ENCODE peak calls at places on chromosomes 13 and 19, in four cellular contexts. J is lower lobe of right lung, F is MM.1S, R is activated B cell treated with CpG ODN at 0.5 μM for 24 hours. I is an unnamed sample.

GRCh38 chr13:32254416-32254815 is 60.7 kb downstream of the ZAR1L start:
- DNase-seq in R (no peak), F (no peak), J (no peak), I (no peak)

GRCh38 chr13:102586615-102587014 is 10.2 kb upstream of the TPP2 start:
- DNase-seq in F (no peak), J (no peak), R (no peak), I (no peak)

GRCh38 chr13:44396963-44397580 is 23.4 kb downstream of the SERP2 start:
- DNase-seq in F (no peak), J (peak; percentile 28), R (no peak), I (no peak)

GRCh38 chr19:46981296-46981695 is 38.3 kb upstream of the NPAS1 start:
- DNase-seq in J (no peak), F (no peak), R (no peak), I (no peak)

GRCh38 chr13:51769455-51770127 is 34.4 kb downstream of the DHRS12 start:
- DNase-seq in J (no peak), F (no peak), R (no peak), I (no peak)

GRCh38 chr13:113589961-113590339 is 5.4 kb downstream of the TFDP1 start:
- DNase-seq in J (peak; percentile 26), F (no peak), R (no peak), I (no peak)

GRCh38 chr13:90951663-90952062 is 395.8 kb upstream of the MIR17HG start:
- DNase-seq in R (no peak), J (no peak), F (no peak), I (no peak)

GRCh38 chr13:110266983-110267382 is 40.0 kb downstream of the COL4A1 start:
- DNase-seq in F (no peak), R (no peak), J (no peak), I (no peak)

GRCh38 chr13:57857945-57858344 is 226.4 kb downstream of the PCDH17 start:
- DNase-seq in F (no peak), J (no peak), R (no peak), I (no peak)

GRCh38 chr19:56660381-56661105 is 11.0 kb downstream of the ZNF835 start:
- DNase-seq in J (no peak), F (no peak), R (no peak), I (no peak)

GRCh38 chr13:99143904-99144303 is 56.8 kb upstream of the UBAC2 start:
- DNase-seq in J (no peak), F (no peak), R (no peak), I (no peak)

GRCh38 chr13:38713046-38713445 is 26.2 kb downstream of the FREM2 start:
- DNase-seq in R (no peak), F (no peak), J (no peak), I (no peak)

GRCh38 chr19:45779231-45780145 is 2.8 kb downstream of the DMPK start:
- DNase-seq in J (peak; percentile 90), F (peak; percentile 84), R (peak; percentile 84), I (peak; percentile 70)

GRCh38 chr13:73417012-73417615 is 358.3 kb downstream of the KLF5 start:
- DNase-seq in R (no peak), F (no peak), J (no peak), I (no peak)

GRCh38 chr19:39362682-39363657 is 20.7 kb downstream of the SAMD4B start:
- DNase-seq in J (no peak), R (no peak), F (no peak), I (no peak)

GRCh38 chr19:47069795-47070194 is 21.4 kb upstream of the TMEM160 start:
- DNase-seq in J (no peak), F (no peak), R (no peak), I (no peak)

GRCh38 chr13:48532473-48533206 is at the start of gene RCBTB2:
- DNase-seq in J (peak; percentile 99), F (peak; percentile 94), R (peak; percentile 98), I (peak; percentile 99)

GRCh38 chr19:47035127-47035494 is 13.3 kb downstream of the TMEM160 start:
- DNase-seq in F (no peak), J (no peak), R (no peak), I (no peak)

GRCh38 chr13:110155072-110155471 is 151.9 kb downstream of the COL4A1 start:
- DNase-seq in R (no peak), J (no peak), F (no peak), I (no peak)

GRCh38 chr13:110835721-110836599 is 78.9 kb downstream of the ANKRD10 start:
- DNase-seq in F (no peak), J (no peak), R (no peak), I (no peak)

GRCh38 chr19:10417598-10418280 is 2.6 kb upstream of the PDE4A start:
- DNase-seq in R (no peak), J (no peak), F (no peak), I (no peak)

GRCh38 chr19:14375055-14375581 is 6.1 kb upstream of the ADGRE5 start:
- DNase-seq in F (no peak), J (peak; percentile 81), R (peak; percentile 61), I (no peak)

GRCh38 chr13:50588736-50589135 is 254.8 kb downstream of the DLEU7 start:
- DNase-seq in F (no peak), R (no peak), J (no peak), I (no peak)

GRCh38 chr13:98771838-98772611 is 19.6 kb upstream of the SLC15A1 start:
- DNase-seq in R (no peak), F (no peak), J (no peak), I (no peak)

GRCh38 chr19:18304194-18304495 is 18.7 kb downstream of the LSM4 start:
- DNase-seq in J (no peak), F (peak; percentile 17), R (no peak), I (no peak)

GRCh38 chr13:44703371-44703770 is 127.2 kb upstream of the TSC22D1 start:
- DNase-seq in F (no peak), J (no peak), R (no peak), I (no peak)

GRCh38 chr13:113630296-113630695 is 27.7 kb downstream of the ATP4B start:
- DNase-seq in F (no peak), R (no peak), J (peak; percentile 26), I (no peak)

GRCh38 chr13:89748716-89749115 is 1598.8 kb upstream of the MIR17HG start:
- DNase-seq in J (no peak), F (no peak), R (no peak), I (no peak)

GRCh38 chr13:112165712-112166111 is 98.8 kb downstream of the SOX1 start:
- DNase-seq in F (no peak), R (no peak), J (no peak), I (no peak)

GRCh38 chr19:5369962-5370367 is 29.4 kb upstream of the PTPRS start:
- DNase-seq in J (peak; percentile 50), R (peak; percentile 18), F (peak; percentile 34), I (peak; percentile 82)

GRCh38 chr19:4717191-4717965 is 6.3 kb downstream of the DPP9 start:
- DNase-seq in J (peak; percentile 78), F (no peak), R (no peak), I (no peak)

GRCh38 chr19:46697142-46697960 is 19.6 kb downstream of the PRKD2 start:
- DNase-seq in F (no peak), J (peak; percentile 96), R (no peak), I (peak; percentile 63)

DNA sequence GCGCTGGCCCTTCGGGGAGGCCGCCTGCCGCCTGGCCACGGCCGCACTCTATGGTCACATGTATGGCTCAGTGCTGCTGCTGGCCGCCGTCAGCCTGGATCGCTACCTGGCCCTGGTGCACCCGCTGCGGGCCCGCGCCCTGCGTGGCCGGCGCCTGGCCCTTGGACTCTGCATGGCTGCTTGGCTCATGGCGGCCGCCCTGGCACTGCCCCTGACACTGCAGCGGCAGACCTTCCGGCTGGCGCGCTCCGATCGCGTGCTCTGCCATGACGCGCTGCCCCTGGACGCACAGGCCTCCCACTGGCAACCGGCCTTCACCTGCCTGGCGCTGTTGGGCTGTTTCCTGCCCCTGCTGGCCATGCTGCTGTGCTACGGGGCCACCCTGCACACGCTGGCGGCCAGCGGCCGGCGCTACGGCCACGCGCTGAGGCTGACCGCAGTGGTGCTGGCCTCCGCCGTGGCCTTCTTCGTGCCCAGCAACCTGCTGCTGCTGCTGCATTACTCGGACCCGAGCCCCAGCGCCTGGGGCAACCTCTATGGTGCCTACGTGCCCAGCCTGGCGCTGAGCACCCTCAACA is 1.2 kb downstream of the F2RL3 start:
- DNase-seq in F (no peak), R (no peak), J (no peak), I (no peak)
- TF ChIP-seq CTCF in F (no peak), R (no peak), J (no peak), I (no peak)

DNA sequence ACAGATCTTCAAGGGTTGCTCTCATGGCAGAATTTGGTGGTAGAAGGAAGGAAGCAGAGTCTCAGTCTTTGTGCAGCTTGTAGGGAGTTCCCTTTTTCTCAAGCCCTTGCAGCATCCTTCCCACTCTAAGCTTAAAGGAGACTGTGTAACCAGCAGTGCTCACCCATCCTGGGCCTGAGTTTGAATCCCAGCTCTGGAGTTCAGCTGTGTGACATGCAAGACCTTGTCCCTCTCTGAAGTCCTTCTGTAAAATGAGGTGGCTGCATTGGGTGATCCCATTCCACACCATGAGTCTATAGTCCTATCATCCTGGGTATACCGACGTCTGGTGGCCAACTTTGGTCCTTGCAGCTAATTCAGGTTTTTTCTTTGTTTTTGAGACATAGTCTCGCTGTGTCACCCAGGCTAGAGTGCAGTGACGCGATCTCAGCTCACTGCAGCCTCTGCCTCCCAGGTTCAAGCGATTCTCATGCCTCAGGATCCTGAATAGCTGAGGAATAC is 9.8 kb downstream of the SIGLEC10 start:
- DNase-seq in F (no peak), R (no peak), J (no peak), I (no peak)
- TF ChIP-seq CTCF in F (no peak), R (no peak), J (peak; percentile 36), I (peak; percentile 58)

DNA sequence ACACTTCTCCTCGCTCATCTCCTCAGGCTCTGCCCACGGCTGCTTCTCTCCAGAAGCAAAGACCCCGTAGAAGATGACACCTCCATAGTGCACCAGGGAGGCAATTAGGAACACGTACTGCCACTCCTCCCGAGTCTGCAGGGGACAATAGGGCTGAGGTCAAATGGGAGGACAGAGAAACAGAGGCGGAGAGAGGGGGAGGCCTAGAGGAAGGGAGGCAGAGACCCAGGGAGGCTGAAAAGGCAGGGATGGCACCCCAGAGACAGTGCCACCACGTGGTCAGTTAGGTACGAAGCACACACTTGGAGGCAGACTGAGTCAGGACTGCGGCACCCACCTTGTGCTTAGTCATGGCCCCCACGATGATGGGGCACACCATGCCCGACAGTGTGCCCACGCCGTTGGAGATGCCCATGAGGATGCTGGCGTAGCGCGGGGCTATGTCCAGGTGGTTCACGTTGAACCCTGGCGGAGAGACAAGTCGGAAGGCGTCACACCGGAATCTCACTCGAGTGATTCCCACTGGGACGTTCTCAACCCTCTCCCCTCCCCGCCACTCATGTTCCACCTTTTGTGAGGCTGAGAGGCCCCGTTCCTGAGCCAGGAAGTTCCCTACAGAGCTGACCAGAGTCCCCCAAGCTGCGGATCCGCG is 5.6 kb downstream of the GFY start:
- DNase-seq in R (no peak), J (no peak), F (no peak), I (no peak)
- TF ChIP-seq CTCF in R (no peak), J (no peak), F (peak; percentile 34), I (no peak)

GRCh38 chr13:23087884-23088283 is 92.9 kb upstream of the SGCG start:
- DNase-seq in F (no peak), J (no peak), R (no peak), I (no peak)
- TF ChIP-seq CTCF in F (peak; percentile 34), J (peak; percentile 43), R (no peak), I (peak; percentile 41)

GRCh38 chr13:28313579-28313978 is 175.2 kb downstream of the PAN3 start:
- DNase-seq in R (no peak), F (no peak), J (no peak), I (no peak)
- TF ChIP-seq CTCF in R (no peak), F (no peak), J (peak; percentile 21), I (peak; percentile 25)

I was measured in progenitor cell of endocrine pancreas.